ENCODE peak calls at places on chromosomes 13 and 19, in six cellular contexts. J is retinal pigment epithelial cell; A is HTR-8/SVneo; F is NCI-H1105 treated with DMSO at 0.1 percent for 48 hours; L is stimulated activated CD8-positive, alpha-beta memory T cell treated with anti-CD3 and anti-CD28 coated beads, Interleukin-4, amount 100 ng/mL, for 24 hours; G is SW480. E is an unnamed sample.

GRCh38 chr19:1873524-1874473 is 10.4 kb upstream of the KLF16 start:
- DNase-seq in F (peak), G (no peak), A (no peak), L (no peak), J (no peak), E (peak)

GRCh38 chr13:32409561-32410440 is 18.1 kb downstream of the N4BP2L1 start:
- DNase-seq in G (no peak), A (no peak), J (no peak), L (no peak), F (peak), E (no peak)

GRCh38 chr19:15869109-15869555 is 28.7 kb downstream of the CYP4F2 start:
- DNase-seq in J (no peak), L (no peak), F (peak), A (peak), G (peak), E (peak)

GRCh38 chr19:35596366-35596999 is 10.5 kb downstream of the PMIS2 start:
- DNase-seq in L (no peak), G (peak), J (no peak), A (no peak), F (no peak), E (no peak)

GRCh38 chr13:114173753-114174152 is 5.3 kb upstream of the CFAP97D2 start:
- DNase-seq in J (no peak), A (no peak), L (no peak), F (no peak), G (no peak), E (no peak)

GRCh38 chr13:41622545-41623429 is 165.4 kb downstream of the RGCC start:
- DNase-seq in J (no peak), A (no peak), G (no peak), L (no peak), F (no peak), E (no peak)

GRCh38 chr13:40486518-40487163 is 179.8 kb downstream of the FOXO1 start:
- DNase-seq in G (no peak), L (no peak), J (no peak), F (no peak), A (no peak), E (no peak)

GRCh38 chr13:41500501-41500900 is 43.2 kb downstream of the RGCC start:
- DNase-seq in J (no peak), G (peak), F (no peak), A (no peak), L (no peak), E (no peak)

GRCh38 chr19:57465680-57466381 is 8.9 kb upstream of the VN1R1 start:
- DNase-seq in F (peak), A (no peak), J (no peak), L (no peak), G (peak), E (no peak)

GRCh38 chr13:48505597-48506091 is 27.2 kb downstream of the RCBTB2 start:
- DNase-seq in G (no peak), F (no peak), L (no peak), A (no peak), J (no peak), E (no peak)

GRCh38 chr13:26977541-26977940 is 194.1 kb downstream of the USP12 start:
- DNase-seq in F (no peak), A (no peak), J (peak), G (no peak), L (no peak), E (no peak)

GRCh38 chr19:51503428-51503827 is 1.8 kb upstream of the SIGLEC12 start:
- DNase-seq in J (no peak), F (no peak), G (no peak), L (no peak), A (no peak), E (no peak)

GRCh38 chr19:42356686-42357085 is 31.3 kb downstream of the MEGF8 start:
- DNase-seq in J (no peak), L (no peak), G (no peak), F (no peak), A (no peak), E (no peak)

GRCh38 chr19:5585461-5586299 is 17.9 kb upstream of the TINCR start:
- DNase-seq in G (no peak), J (no peak), A (no peak), F (peak), L (peak), E (peak)

GRCh38 chr19:6828698-6829633 is 56.5 kb downstream of the VAV1 start:
- DNase-seq in G (peak), A (no peak), F (no peak), L (peak), J (no peak), E (no peak)

GRCh38 chr19:44635581-44636438 is 7.9 kb upstream of the PVR start:
- DNase-seq in F (no peak), L (no peak), G (no peak), A (no peak), J (no peak), E (no peak)

GRCh38 chr19:29259153-29259552 is 46.2 kb upstream of the UQCRFS1 start:
- DNase-seq in F (no peak), G (peak), L (no peak), J (no peak), A (no peak), E (no peak)

GRCh38 chr19:38514812-38515633 is 81.5 kb downstream of the RYR1 start:
- DNase-seq in J (peak), A (peak), G (peak), L (peak), F (peak), E (peak)

GRCh38 chr19:13097331-13098258 is 5.1 kb downstream of the LYL1 start:
- DNase-seq in G (no peak), F (peak), J (no peak), L (no peak), A (no peak), E (no peak)

GRCh38 chr13:76992548-76993001 is 694 bp downstream of the CLN5 start:
- DNase-seq in G (peak), J (no peak), F (peak), A (no peak), L (no peak), E (no peak)

GRCh38 chr19:48489608-48490216 is 20.5 kb downstream of the CYTH2 start:
- DNase-seq in F (peak), L (peak), A (peak), G (peak), J (no peak), E (peak)

GRCh38 chr13:106349080-106349841 is 186.2 kb downstream of the EFNB2 start:
- DNase-seq in G (peak), F (peak), J (no peak), A (no peak), L (no peak), E (no peak)

GRCh38 chr13:97235549-97236206 is 13.5 kb downstream of the MBNL2 start:
- DNase-seq in G (no peak), L (no peak), F (peak), A (no peak), J (no peak), E (no peak)

GRCh38 chr13:37715606-37716015 is 117.0 kb upstream of the POSTN start:
- DNase-seq in G (no peak), A (peak), F (no peak), J (no peak), L (no peak), E (no peak)

GRCh38 chr13:93462151-93462550 is 235.5 kb downstream of the GPC6 start:
- DNase-seq in L (no peak), J (no peak), A (no peak), G (no peak), F (no peak), E (no peak)

GRCh38 chr13:110323172-110323851 is 16.2 kb downstream of the COL4A2 start:
- DNase-seq in J (no peak), G (no peak), L (no peak), F (no peak), A (no peak), E (no peak)

GRCh38 chr19:54738715-54739114 is 402 bp downstream of the KIR2DL3 start:
- DNase-seq in G (no peak), J (no peak), A (no peak), L (no peak), F (no peak), E (no peak)

GRCh38 chr19:39546599-39546998 is 6.6 kb upstream of the EID2 start:
- DNase-seq in G (peak), J (no peak), F (no peak), L (no peak), A (no peak), E (no peak)

GRCh38 chr19:49440439-49441209 is 703 bp downstream of the SLC17A7 start:
- DNase-seq in F (no peak), L (no peak), A (no peak), G (no peak), J (no peak), E (no peak)

GRCh38 chr19:47514151-47514868 is 553 bp downstream of the NAPA start:
- DNase-seq in G (no peak), J (no peak), L (no peak), F (no peak), A (no peak), E (no peak)

GRCh38 chr19:45472557-45473365 is 5.0 kb downstream of the FOSB start:
- DNase-seq in L (no peak), A (no peak), G (no peak), F (no peak), J (no peak), E (no peak)

GRCh38 chr19:57377498-57378146 is 12.0 kb upstream of the ZNF548 start:
- DNase-seq in G (no peak), L (no peak), A (no peak), F (no peak), J (no peak), E (no peak)

GRCh38 chr13:75319244-75319643 is 162.7 kb downstream of the TBC1D4 start:
- DNase-seq in A (no peak), F (no peak), G (no peak), L (no peak), J (no peak), E (no peak)

GRCh38 chr13:112455476-112456059 is 79.4 kb downstream of the SPACA7 start:
- DNase-seq in L (no peak), A (no peak), J (no peak), G (no peak), F (no peak), E (no peak)

GRCh38 chr13:77810891-77811290 is 107.7 kb downstream of the EDNRB start:
- DNase-seq in F (no peak), J (no peak), G (no peak), A (no peak), L (no peak), E (no peak)

GRCh38 chr13:44399045-44399444 is 25.4 kb downstream of the SERP2 start:
- DNase-seq in G (no peak), L (no peak), F (peak), J (no peak), A (no peak), E (no peak)

GRCh38 chr19:56066152-56067023 is 54.7 kb downstream of the ZNF787 start:
- DNase-seq in A (peak), J (no peak), L (peak), G (peak), F (peak), E (peak)

GRCh38 chr13:48156466-48156865 is 61.6 kb upstream of the MED4 start:
- DNase-seq in F (no peak), J (no peak), A (no peak), G (no peak), L (peak), E (no peak)

E was measured in anterior cingulate cortex.